ENCODE peak calls at places on chromosome 14, in eight cellular contexts. A, H, U, T, B, G, I and E are unnamed samples.

GRCh38 chr14:34554540-34555250 is 15.2 kb upstream of the EAPP start:
- DNase-seq in I (no peak), T (no peak), B (no peak), A (no peak), G (no peak), U (no peak), H (no peak), E (no peak)

GRCh38 chr14:26841920-26842741 is 244.3 kb upstream of the NOVA1 start:
- DNase-seq in I (peak; percentile 1), H (no peak), G (no peak), T (peak; percentile 5), U (no peak), B (peak; percentile 95), A (peak; percentile 46), E (peak; percentile 60)

GRCh38 chr14:104086661-104087461 is 1.4 kb downstream of the ASPG start:
- DNase-seq in I (no peak), G (no peak), U (peak; percentile 1), B (no peak), A (no peak), H (no peak), T (no peak), E (peak; percentile 57)

GRCh38 chr14:61838661-61839060 is 76.4 kb downstream of the SNAPC1 start:
- DNase-seq in H (no peak), A (no peak), T (no peak), G (no peak), I (no peak), U (no peak), B (no peak), E (no peak)

GRCh38 chr14:90301122-90301521 is 30.6 kb downstream of the NRDE2 start:
- DNase-seq in B (no peak), A (no peak), I (no peak), H (no peak), T (no peak), U (no peak), G (no peak), E (no peak)

GRCh38 chr14:72513994-72514659 is 379.8 kb downstream of the DPF3 start:
- DNase-seq in A (no peak), T (no peak), B (peak; percentile 28), H (no peak), U (peak; percentile 77), I (no peak), G (peak; percentile 2), E (no peak)

GRCh38 chr14:74838141-74838540 is 37.8 kb downstream of the PROX2 start:
- DNase-seq in B (no peak), G (no peak), U (no peak), I (no peak), H (no peak), A (no peak), T (no peak), E (no peak)

GRCh38 chr14:51638071-51638944 is 13.4 kb upstream of the FRMD6 start:
- DNase-seq in H (no peak), T (no peak), B (peak; percentile 51), I (peak; percentile 46), A (no peak), U (peak; percentile 83), G (no peak), E (no peak)

GRCh38 chr14:64763801-64764511 is 59.7 kb downstream of the PLEKHG3 start:
- DNase-seq in G (peak; percentile 86), T (peak; percentile 64), H (no peak), A (no peak), B (no peak), U (peak; percentile 46), I (no peak), E (peak; percentile 75)

GRCh38 chr14:36751116-36751515 is 89.5 kb downstream of the PAX9 start:
- DNase-seq in H (no peak), I (no peak), A (no peak), U (no peak), T (no peak), G (no peak), B (no peak), E (no peak)

GRCh38 chr14:94753067-94753466 is 16.8 kb downstream of the GSC start:
- DNase-seq in A (no peak), I (no peak), T (no peak), G (no peak), B (no peak), U (no peak), H (no peak), E (no peak)

GRCh38 chr14:105324080-105324778 is 9.7 kb downstream of the PACS2 start:
- DNase-seq in I (no peak), T (no peak), B (no peak), U (peak; percentile 34), H (no peak), A (no peak), G (no peak), E (no peak)

GRCh38 chr14:28057286-28058011 is 709.1 kb upstream of the FOXG1 start:
- DNase-seq in B (peak; percentile 9), G (no peak), I (no peak), H (no peak), A (no peak), U (no peak), T (no peak), E (no peak)

GRCh38 chr14:30779210-30779609 is 95.1 kb upstream of the COCH start:
- DNase-seq in B (no peak), H (no peak), T (no peak), I (peak; percentile 2), U (no peak), G (no peak), A (no peak), E (no peak)

GRCh38 chr14:91568626-91569025 is 58.5 kb upstream of the PPP4R3A start:
- DNase-seq in H (no peak), U (no peak), G (no peak), I (no peak), T (no peak), A (no peak), B (no peak), E (no peak)

GRCh38 chr14:93533864-93534263 is 103.1 kb downstream of the UNC79 start:
- DNase-seq in T (no peak), I (no peak), H (no peak), B (no peak), G (no peak), U (no peak), A (no peak), E (no peak)

GRCh38 chr14:97149775-97150174 is 352.6 kb downstream of the VRK1 start:
- DNase-seq in B (no peak), T (no peak), I (no peak), H (no peak), A (no peak), U (no peak), G (no peak), E (no peak)

GRCh38 chr14:79781882-79782281 is 429.4 kb downstream of the DIO2 start:
- DNase-seq in U (no peak), A (no peak), T (no peak), H (no peak), I (no peak), B (no peak), G (no peak), E (no peak)

GRCh38 chr14:75493580-75494130 is 28.6 kb upstream of the BATF start:
- DNase-seq in A (no peak), B (no peak), T (no peak), G (no peak), I (no peak), H (no peak), U (no peak), E (no peak)

GRCh38 chr14:27688823-27689444 is 1077.7 kb upstream of the FOXG1 start:
- DNase-seq in H (no peak), U (peak; percentile 30), A (no peak), G (no peak), T (no peak), I (no peak), B (no peak), E (no peak)

GRCh38 chr14:64929003-64929337 is 13.6 kb downstream of the GPX2 start:
- DNase-seq in I (no peak), G (no peak), U (no peak), A (no peak), H (no peak), T (no peak), B (no peak), E (no peak)

GRCh38 chr14:91830777-91831176 is 36.6 kb downstream of the TC2N start:
- DNase-seq in U (peak; percentile 85), T (peak; percentile 53), B (no peak), G (no peak), I (peak; percentile 41), A (no peak), H (no peak), E (no peak)

GRCh38 chr14:21902561-21903199 is 229.1 kb upstream of the OR4E1 start:
- DNase-seq in T (no peak), H (no peak), B (peak; percentile 8), U (no peak), G (no peak), A (no peak), I (no peak), E (no peak)

GRCh38 chr14:76752744-76753143 is 8.5 kb upstream of the VASH1 start:
- DNase-seq in B (no peak), G (no peak), T (no peak), A (no peak), H (no peak), I (no peak), U (no peak), E (no peak)

GRCh38 chr14:71551291-71551955 is 380.8 kb upstream of the RGS6 start:
- DNase-seq in G (no peak), I (no peak), B (no peak), T (no peak), H (no peak), A (no peak), U (no peak), E (no peak)

GRCh38 chr14:54261283-54261682 is 135.5 kb upstream of the CDKN3 start:
- DNase-seq in H (no peak), I (no peak), A (no peak), G (no peak), U (peak; percentile 48), B (no peak), T (no peak), E (no peak)

GRCh38 chr14:70856851-70857498 is 47.7 kb upstream of the MAP3K9 start:
- DNase-seq in T (no peak), A (no peak), G (no peak), B (peak; percentile 28), U (no peak), H (peak; percentile 17), I (no peak), E (no peak)

GRCh38 chr14:61178226-61179060 is 102.7 kb downstream of the TMEM30B start:
- DNase-seq in T (no peak), A (no peak), G (no peak), H (peak; percentile 50), U (no peak), I (peak; percentile 78), B (peak; percentile 92), E (no peak)

GRCh38 chr14:95597784-95598204 is 62.9 kb downstream of the GLRX5 start:
- DNase-seq in G (no peak), B (no peak), A (no peak), T (peak; percentile 75), I (no peak), H (no peak), U (peak; percentile 70), E (peak; percentile 73)

GRCh38 chr14:68669101-68669500 is 123.8 kb downstream of the ZFP36L1 start:
- DNase-seq in I (no peak), U (no peak), H (no peak), G (no peak), B (no peak), A (no peak), T (no peak), E (no peak)

GRCh38 chr14:24271134-24271833 is at the start of gene RABGGTA:
- DNase-seq in U (peak; percentile 94), G (peak; percentile 93), H (peak; percentile 79), T (peak; percentile 95), A (peak; percentile 65), I (peak; percentile 94), B (peak; percentile 79), E (peak; percentile 96)

GRCh38 chr14:101288436-101289229 is 272.7 kb upstream of the DIO3 start:
- DNase-seq in U (no peak), H (no peak), A (no peak), B (no peak), I (no peak), T (no peak), G (no peak), E (no peak)

GRCh38 chr14:89249296-89249565 is 167.8 kb downstream of the FOXN3 start:
- DNase-seq in H (no peak), A (no peak), U (peak; percentile 60), I (no peak), T (no peak), B (no peak), G (no peak), E (no peak)

GRCh38 chr14:28778718-28779117 is 12.1 kb downstream of the FOXG1 start:
- DNase-seq in B (no peak), A (no peak), G (no peak), I (no peak), T (no peak), U (no peak), H (no peak), E (no peak)